ENCODE peak calls at places on chromosomes 1 and 21, in seven cellular contexts. J, G, M, A, R, N and X are unnamed samples. For H3K4me1, the result is how much of the 10 kb centered on the place peaks cover.

GRCh38 chr1:28601696-28602095 is 9.6 kb downstream of the RAB42 start:
- DNase-seq in N (peak), J (no peak), G (peak), A (no peak), R (no peak), M (no peak), X (no peak)

GRCh38 chr21:46000731-46001641 is 19.4 kb downstream of the COL6A1 start:
- DNase-seq in J (no peak), A (peak), G (peak), N (peak), R (peak), M (no peak), X (peak)

GRCh38 chr1:38790422-38791212 is 69.0 kb downstream of the RRAGC start:
- DNase-seq in N (no peak), G (no peak), A (no peak), M (no peak), J (no peak), R (peak), X (no peak)

GRCh38 chr1:91856996-91857395 is 29.0 kb downstream of the TGFBR3 start:
- DNase-seq in M (no peak), R (no peak), A (no peak), J (no peak), G (no peak), N (no peak), X (no peak)

GRCh38 chr1:116127123-116127847 is 16.1 kb downstream of the MAB21L3 start:
- DNase-seq in A (no peak), G (no peak), M (no peak), J (no peak), R (no peak), N (no peak), X (no peak)

GRCh38 chr21:39952265-39952664 is 85.0 kb downstream of the PCP4 start:
- DNase-seq in M (no peak), N (no peak), R (no peak), J (no peak), G (no peak), A (no peak), X (no peak)

GRCh38 chr1:61397915-61398314 is 315.6 kb downstream of the NFIA start:
- DNase-seq in A (no peak), R (no peak), N (no peak), M (no peak), G (no peak), J (no peak), X (no peak)

GRCh38 chr1:103489881-103490280 is 35.6 kb upstream of the RNPC3 start:
- DNase-seq in G (no peak), R (no peak), A (no peak), M (no peak), N (no peak), J (no peak), X (no peak)

GRCh38 chr1:241808265-241808664 is 39.7 kb upstream of the EXO1 start:
- DNase-seq in J (no peak), N (no peak), G (no peak), M (no peak), A (no peak), R (no peak), X (no peak)

GRCh38 chr21:29293495-29293894 is 5.2 kb upstream of the BACH1 start:
- DNase-seq in G (no peak), R (no peak), A (no peak), N (no peak), M (no peak), J (no peak), X (no peak)

GRCh38 chr1:211951856-211952255 is 83.5 kb downstream of the INTS7 start:
- DNase-seq in G (no peak), R (no peak), N (no peak), A (no peak), M (no peak), J (no peak), X (no peak)

GRCh38 chr1:227312364-227313025 is 5.8 kb downstream of the CDC42BPA start:
- DNase-seq in J (no peak), R (peak), G (no peak), N (no peak), M (no peak), A (no peak), X (no peak)

GRCh38 chr1:2506007-2506860 is 20.2 kb downstream of the PANK4 start:
- DNase-seq in A (no peak), M (no peak), J (no peak), R (no peak), N (no peak), G (peak), X (no peak)

GRCh38 chr21:34544032-34544496 is 32.1 kb upstream of the KCNE1 start:
- DNase-seq in R (peak), G (peak), A (peak), M (no peak), J (peak), N (no peak), X (peak)

GRCh38 chr1:232529747-232530146 is 100.2 kb downstream of the SIPA1L2 start:
- DNase-seq in R (no peak), M (no peak), N (no peak), J (no peak), G (peak), A (no peak), X (no peak)

GRCh38 chr1:94807742-94808491 is 12.2 kb upstream of the SLC44A3 start:
- DNase-seq in G (no peak), M (no peak), A (no peak), N (no peak), J (no peak), R (no peak), X (no peak)

GRCh38 chr1:112761714-112762480 is 46.8 kb upstream of the PPM1J start:
- DNase-seq in J (no peak), R (no peak), G (no peak), N (no peak), A (no peak), M (no peak), X (no peak)

GRCh38 chr1:10074059-10074854 is 41.5 kb downstream of the UBE4B start:
- DNase-seq in G (peak), A (no peak), J (peak), N (peak), M (peak), R (no peak), X (no peak)

GRCh38 chr1:108865316-108865910 is 8.5 kb upstream of the AKNAD1 start:
- DNase-seq in N (no peak), A (no peak), J (no peak), M (no peak), G (no peak), R (no peak), X (no peak)

GRCh38 chr1:17979815-17980214 is 127.8 kb upstream of the IGSF21 start:
- DNase-seq in N (no peak), G (no peak), M (no peak), J (no peak), A (no peak), R (peak), X (no peak)

GRCh38 chr1:33234588-33234990 is 21.7 kb upstream of the ZNF362 start:
- DNase-seq in R (peak), N (no peak), A (no peak), M (no peak), G (no peak), J (no peak), X (no peak)

GRCh38 chr1:233114159-233114558 is 163.7 kb downstream of the NTPCR start:
- DNase-seq in J (peak), N (no peak), A (no peak), M (no peak), R (peak), G (no peak), X (no peak)

GRCh38 chr1:235919797-235920475 is 53.2 kb upstream of the LYST start:
- DNase-seq in N (no peak), A (no peak), J (no peak), G (no peak), M (no peak), R (peak), X (no peak)

GRCh38 chr1:121538943-121539575 is 354.3 kb downstream of the SRGAP2C start:
- DNase-seq in R (no peak), J (no peak), A (no peak), N (no peak), M (no peak), G (peak), X (no peak)

GRCh38 chr1:55400560-55400959 is 185.4 kb upstream of the USP24 start:
- DNase-seq in N (no peak), J (no peak), M (no peak), R (no peak), A (no peak), G (no peak), X (no peak)

GRCh38 chr1:75953461-75953860 is 21.3 kb upstream of the ASB17 start:
- DNase-seq in J (no peak), N (no peak), M (no peak), A (no peak), R (no peak), G (no peak), X (no peak)

GRCh38 chr1:95384570-95384969 is 150.6 kb downstream of the RWDD3 start:
- DNase-seq in G (no peak), N (no peak), J (no peak), R (peak), A (no peak), M (peak), X (no peak)

GRCh38 chr1:25196830-25197229 is 35.5 kb downstream of the SYF2 start:
- DNase-seq in J (no peak), G (peak), A (no peak), N (no peak), M (no peak), R (no peak), X (no peak)

GRCh38 chr1:25194054-25194453 is 38.2 kb downstream of the SYF2 start:
- DNase-seq in G (no peak), N (no peak), A (no peak), R (no peak), J (no peak), M (no peak), X (no peak)

GRCh38 chr1:25195835-25196234 is 36.5 kb downstream of the SYF2 start:
- DNase-seq in G (no peak), M (no peak), J (no peak), A (no peak), N (no peak), R (no peak), X (no peak)

GRCh38 chr1:25193151-25193742 is 39.1 kb downstream of the SYF2 start:
- DNase-seq in M (no peak), N (no peak), A (no peak), R (no peak), J (no peak), G (peak), X (no peak)

GRCh38 chr1:25194576-25195020 is 37.7 kb downstream of the SYF2 start:
- DNase-seq in M (no peak), R (no peak), J (no peak), G (peak), N (no peak), A (no peak), X (no peak)
- H3K4me1 ChIP-seq in M (under half), R (under half), J (under half), G (under half), N (under half), A (under half), X (under half)

DNA sequence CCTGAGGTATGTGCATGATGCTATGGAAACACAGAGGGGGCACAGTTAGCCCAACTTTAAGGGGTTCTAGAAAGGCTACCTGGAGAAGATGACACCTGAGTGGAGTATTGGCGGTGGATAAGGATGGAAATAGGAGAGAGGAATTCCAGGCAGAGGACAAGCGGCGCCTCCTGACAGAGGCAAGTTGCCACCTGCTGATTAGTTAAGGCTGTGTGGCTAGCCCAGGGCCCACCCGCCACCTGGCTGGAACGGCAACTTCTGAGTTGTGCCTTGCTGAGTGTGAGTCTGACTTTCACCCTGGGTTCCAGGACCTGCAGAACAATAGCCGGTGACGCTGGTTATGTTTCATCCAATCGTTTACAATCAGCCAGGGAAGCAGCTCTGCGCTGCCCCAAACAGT is 126.9 kb upstream of the LMO4 start:
- DNase-seq in A (no peak), G (no peak), N (no peak), R (no peak), J (no peak), M (no peak), X (no peak)
- H3K27ac ChIP-seq in A (no peak), G (no peak), N (no peak), R (no peak), J (no peak), M (no peak), X (no peak)

GRCh38 chr21:44282370-44282769 is 3.3 kb upstream of the AIRE start:
- DNase-seq in A (no peak), M (no peak), N (no peak), J (no peak), G (no peak), R (no peak), X (no peak)
- H3K4me1 ChIP-seq in A (under half), M (under half), N (under half), J (under half), G (under half), R (under half), X (under half)

GRCh38 chr1:44634790-44635189 is 39.5 kb downstream of the TMEM53 start:
- DNase-seq in A (no peak), N (no peak), G (no peak), R (no peak), J (no peak), M (no peak), X (no peak)

GRCh38 chr1:44635439-44635838 is 38.8 kb downstream of the TMEM53 start:
- DNase-seq in A (no peak), J (no peak), M (no peak), N (no peak), R (no peak), G (no peak), X (no peak)

GRCh38 chr1:44637590-44638411 is 36.5 kb downstream of the TMEM53 start:
- DNase-seq in R (no peak), N (no peak), M (no peak), A (no peak), G (no peak), J (no peak), X (no peak)

GRCh38 chr1:44636711-44637589 is 37.3 kb downstream of the TMEM53 start:
- DNase-seq in N (no peak), A (no peak), G (no peak), M (no peak), R (no peak), J (no peak), X (no peak)

DNA sequence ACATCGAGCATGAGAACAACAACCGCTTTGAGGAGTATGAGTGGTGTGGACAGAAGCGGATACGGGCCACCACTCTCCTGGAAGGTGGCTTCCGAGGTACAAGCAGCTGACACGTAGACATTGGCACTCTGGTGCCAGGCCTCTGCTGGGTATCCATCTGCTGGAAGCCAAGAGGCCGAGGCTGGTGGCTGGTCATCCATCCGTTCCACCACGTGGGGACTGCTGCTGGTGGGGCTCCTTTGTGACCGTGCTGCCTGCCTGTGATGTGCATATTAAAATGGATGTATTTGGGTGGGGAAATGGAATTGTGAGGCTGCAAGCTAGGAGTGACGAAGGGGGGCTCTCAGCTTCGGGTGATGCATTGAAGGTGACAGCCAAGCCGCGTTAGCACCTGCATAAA is 38.2 kb downstream of the TMEM53 start:
- DNase-seq in N (no peak), J (no peak), M (no peak), G (no peak), A (no peak), R (no peak), X (no peak)
- H3K27ac ChIP-seq in N (no peak), J (no peak), M (no peak), G (no peak), A (no peak), R (peak), X (no peak)

DNA sequence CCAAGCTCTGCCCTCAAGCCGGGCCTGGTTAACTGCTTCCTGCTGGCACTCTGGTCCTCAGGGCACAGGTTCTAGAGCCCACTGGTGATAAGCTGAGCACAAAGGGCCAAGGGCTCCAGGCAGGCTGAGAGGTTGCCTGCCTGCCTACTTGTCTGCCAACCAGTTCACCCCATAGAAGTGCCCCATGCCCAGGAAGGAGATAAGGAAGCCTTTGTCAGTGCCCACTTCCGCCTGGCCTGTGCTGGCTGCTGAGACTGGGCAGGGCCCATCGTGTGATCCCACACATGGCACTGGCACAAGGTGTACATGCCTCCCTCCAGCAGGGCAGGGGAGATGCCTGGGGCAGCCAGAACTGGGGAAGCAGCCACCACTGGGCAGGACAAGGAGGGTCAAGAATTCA is 24.1 kb downstream of the SLC9A1 start:
- DNase-seq in N (no peak), J (no peak), G (no peak), R (no peak), M (no peak), A (no peak), X (peak)
- H3K4me1 ChIP-seq in N (under half), J (under half), G (under half), R (under half), M (under half), A (under half), X (under half)

DNA sequence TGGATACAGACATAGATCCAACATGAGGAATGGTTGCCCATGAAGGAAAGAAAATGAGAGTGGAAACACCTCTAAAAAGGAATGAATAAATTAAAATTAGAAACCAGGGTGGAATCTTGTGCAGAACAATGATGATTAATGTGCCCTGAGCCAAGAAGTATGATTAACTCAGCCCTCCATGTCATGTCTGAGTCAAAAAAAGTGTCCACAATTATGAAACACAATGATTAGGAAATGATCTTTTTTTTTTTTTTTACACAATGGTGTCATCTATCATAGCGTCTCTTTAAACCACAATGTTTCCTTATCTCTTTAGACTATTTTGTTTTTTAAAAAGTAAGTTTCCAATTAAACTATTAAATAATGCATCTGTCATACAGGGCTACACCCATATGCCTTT is 78.9 kb upstream of the RAB4A start:
- DNase-seq in R (no peak), N (no peak), G (peak), A (no peak), M (no peak), J (no peak), X (no peak)
- H3K27ac ChIP-seq in R (no peak), N (no peak), G (no peak), A (no peak), M (no peak), J (no peak), X (no peak)

DNA sequence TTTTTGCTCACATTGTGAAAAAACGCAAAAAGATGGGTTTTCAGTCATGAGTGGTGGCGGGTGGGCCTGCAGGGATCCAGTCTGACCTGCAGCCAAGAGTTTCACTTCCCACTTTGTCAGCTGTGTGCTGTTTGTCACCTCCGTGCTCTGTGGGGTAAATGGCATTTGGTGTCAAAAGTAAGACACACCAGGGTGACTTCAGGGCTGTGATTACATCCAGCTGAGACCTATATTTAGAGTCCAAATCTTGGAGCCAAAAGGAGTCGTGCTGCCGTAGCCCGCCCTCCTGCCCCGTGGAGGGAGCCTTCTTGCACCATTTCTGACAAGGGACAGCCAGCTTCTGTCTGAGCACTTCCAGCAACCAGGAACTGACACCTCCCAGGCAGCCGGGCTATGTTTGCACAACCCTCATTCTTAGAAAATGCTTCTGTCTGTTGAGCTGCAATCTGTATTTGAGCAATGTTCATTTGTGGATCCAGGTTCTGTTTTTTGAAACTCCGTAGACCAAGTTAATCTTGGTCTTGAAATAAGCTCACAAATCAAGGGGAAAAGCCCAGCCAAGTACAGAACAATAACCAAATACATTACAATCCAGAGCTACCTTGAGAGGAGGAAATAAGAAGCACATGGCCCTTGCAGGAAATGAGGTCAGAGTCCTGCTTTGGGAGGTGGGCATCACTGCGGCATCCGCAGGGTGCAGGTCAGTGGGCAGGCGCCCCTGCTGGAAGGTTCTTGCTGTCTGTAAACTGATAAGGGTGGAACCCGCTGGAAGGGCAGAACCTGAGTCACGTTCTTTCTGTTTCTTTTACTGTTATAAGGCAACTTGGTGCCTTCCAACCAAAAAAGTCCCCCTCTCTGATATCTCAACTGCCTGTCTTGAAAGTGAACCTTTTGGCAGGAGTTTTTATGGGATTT is 14.4 kb downstream of the ABCG1 start:
- DNase-seq in A (peak), N (peak), G (peak), R (peak), M (peak), J (no peak), X (peak)
- H3K4me1 ChIP-seq in A (under half), N (under half), G (under half), R (under half), M (half or more), J (under half), X (under half)

GRCh38 chr1:11795238-11795890 is 10.4 kb downstream of the MTHFR start:
- DNase-seq in R (no peak), N (no peak), J (no peak), A (no peak), M (no peak), G (no peak), X (no peak)
- H3K27ac ChIP-seq in R (no peak), N (peak), J (no peak), A (no peak), M (no peak), G (no peak), X (peak)

GRCh38 chr1:156086256-156086662 is 4.0 kb upstream of the MEX3A start:
- DNase-seq in J (no peak), R (peak), G (no peak), N (peak), M (no peak), A (no peak), X (peak)
- H3K4me1 ChIP-seq in J (under half), R (under half), G (under half), N (under half), M (under half), A (under half), X (under half)